ENCODE peak calls at places on chromosomes 13 and 19, in ten cellular contexts. One of them, this sample, is unnamed.

GRCh38 chr13:96629331-96629730 is 364.9 kb downstream of the OXGR1 start:
- DNase-seq in H9: no peak
- DNase-seq in brain microvascular endothelial cell: no peak
- DNase-seq in tibial nerve: no peak
- DNase-seq in dorsolateral prefrontal cortex: no peak
- DNase-seq in psoas muscle: no peak
- DNase-seq in body of pancreas: no peak
- DNase-seq in thoracic aorta: no peak
- DNase-seq in tibial artery: no peak
- DNase-seq in prostate gland: no peak
- DNase-seq in this sample: no peak

GRCh38 chr13:102400619-102401125 is 1.2 kb downstream of the FGF14 start:
- DNase-seq in tibial nerve: no peak
- DNase-seq in body of pancreas: peak; percentile 45
- DNase-seq in dorsolateral prefrontal cortex: peak; percentile 80
- DNase-seq in tibial artery: peak; percentile 66
- DNase-seq in H9: peak; percentile 37
- DNase-seq in thoracic aorta: no peak
- DNase-seq in psoas muscle: peak; percentile 56
- DNase-seq in prostate gland: no peak
- DNase-seq in brain microvascular endothelial cell: no peak
- DNase-seq in this sample: no peak

GRCh38 chr19:6887326-6887725 is at the start of gene ADGRE1:
- DNase-seq in tibial nerve: no peak
- DNase-seq in H9: no peak
- DNase-seq in brain microvascular endothelial cell: no peak
- DNase-seq in tibial artery: no peak
- DNase-seq in prostate gland: no peak
- DNase-seq in dorsolateral prefrontal cortex: no peak
- DNase-seq in thoracic aorta: no peak
- DNase-seq in psoas muscle: no peak
- DNase-seq in body of pancreas: no peak
- DNase-seq in this sample: no peak

GRCh38 chr19:9881720-9882119 is 46.6 kb downstream of the PIN1 start:
- DNase-seq in prostate gland: no peak
- DNase-seq in tibial artery: no peak
- DNase-seq in brain microvascular endothelial cell: no peak
- DNase-seq in dorsolateral prefrontal cortex: peak; percentile 55
- DNase-seq in tibial nerve: no peak
- DNase-seq in thoracic aorta: no peak
- DNase-seq in body of pancreas: no peak
- DNase-seq in H9: no peak
- DNase-seq in psoas muscle: no peak
- DNase-seq in this sample: no peak

GRCh38 chr13:49020940-49021548 is 45.3 kb downstream of the FNDC3A start:
- DNase-seq in psoas muscle: no peak
- DNase-seq in prostate gland: no peak
- DNase-seq in thoracic aorta: no peak
- DNase-seq in tibial nerve: no peak
- DNase-seq in H9: peak; percentile 32
- DNase-seq in dorsolateral prefrontal cortex: no peak
- DNase-seq in body of pancreas: no peak
- DNase-seq in tibial artery: no peak
- DNase-seq in brain microvascular endothelial cell: no peak
- DNase-seq in this sample: no peak

GRCh38 chr13:97021241-97021640 is 27.0 kb upstream of the OXGR1 start:
- DNase-seq in tibial nerve: no peak
- DNase-seq in dorsolateral prefrontal cortex: no peak
- DNase-seq in brain microvascular endothelial cell: no peak
- DNase-seq in prostate gland: no peak
- DNase-seq in body of pancreas: no peak
- DNase-seq in thoracic aorta: no peak
- DNase-seq in H9: no peak
- DNase-seq in tibial artery: no peak
- DNase-seq in psoas muscle: no peak
- DNase-seq in this sample: no peak

GRCh38 chr13:20057214-20057613 is 98.7 kb downstream of the ZMYM2 start:
- DNase-seq in tibial artery: no peak
- DNase-seq in body of pancreas: no peak
- DNase-seq in H9: no peak
- DNase-seq in tibial nerve: no peak
- DNase-seq in prostate gland: no peak
- DNase-seq in brain microvascular endothelial cell: no peak
- DNase-seq in psoas muscle: no peak
- DNase-seq in dorsolateral prefrontal cortex: no peak
- DNase-seq in thoracic aorta: no peak
- DNase-seq in this sample: no peak

GRCh38 chr19:12778020-12778904 is 2.9 kb upstream of the HOOK2 start:
- DNase-seq in psoas muscle: peak; percentile 83
- DNase-seq in H9: peak; percentile 63
- DNase-seq in tibial nerve: peak; percentile 63
- DNase-seq in brain microvascular endothelial cell: peak; percentile 75
- DNase-seq in prostate gland: peak; percentile 79
- DNase-seq in dorsolateral prefrontal cortex: peak; percentile 75
- DNase-seq in tibial artery: peak; percentile 88
- DNase-seq in body of pancreas: peak; percentile 93
- DNase-seq in thoracic aorta: no peak
- DNase-seq in this sample: peak; percentile 40

GRCh38 chr13:89899302-89900103 is 1448.0 kb upstream of the MIR17HG start:
- DNase-seq in thoracic aorta: no peak
- DNase-seq in dorsolateral prefrontal cortex: no peak
- DNase-seq in H9: no peak
- DNase-seq in tibial artery: no peak
- DNase-seq in prostate gland: no peak
- DNase-seq in brain microvascular endothelial cell: no peak
- DNase-seq in psoas muscle: no peak
- DNase-seq in tibial nerve: no peak
- DNase-seq in body of pancreas: no peak
- DNase-seq in this sample: no peak

GRCh38 chr19:50721441-50722137 is 1.6 kb upstream of the CLEC11A start:
- DNase-seq in tibial nerve: no peak
- DNase-seq in body of pancreas: no peak
- DNase-seq in H9: no peak
- DNase-seq in brain microvascular endothelial cell: no peak
- DNase-seq in psoas muscle: no peak
- DNase-seq in thoracic aorta: no peak
- DNase-seq in dorsolateral prefrontal cortex: no peak
- DNase-seq in prostate gland: no peak
- DNase-seq in tibial artery: no peak
- DNase-seq in this sample: no peak

GRCh38 chr19:5041168-5042038 is 72.5 kb downstream of the KDM4B start:
- DNase-seq in tibial artery: no peak
- DNase-seq in brain microvascular endothelial cell: no peak
- DNase-seq in tibial nerve: no peak
- DNase-seq in thoracic aorta: no peak
- DNase-seq in prostate gland: no peak
- DNase-seq in dorsolateral prefrontal cortex: no peak
- DNase-seq in H9: no peak
- DNase-seq in psoas muscle: no peak
- DNase-seq in body of pancreas: no peak
- DNase-seq in this sample: no peak

DNA sequence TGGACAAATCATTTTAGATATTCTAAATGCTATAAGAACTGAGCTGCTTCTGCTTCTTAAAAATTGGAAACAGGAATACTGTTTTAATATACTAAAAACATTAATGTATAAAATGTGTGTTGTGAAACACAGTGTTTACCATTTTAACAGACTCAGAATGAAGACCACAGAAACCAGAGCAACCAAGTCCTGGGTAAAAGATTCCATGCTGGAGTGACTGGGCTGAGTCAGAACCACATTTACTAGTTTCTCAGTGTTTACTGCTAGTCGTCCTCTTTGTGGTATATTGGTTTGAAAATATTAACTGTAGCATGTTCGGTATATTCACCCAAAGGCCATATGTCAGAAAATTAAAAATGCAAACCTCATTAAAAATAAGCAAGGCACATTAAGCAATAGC is 31.9 kb downstream of the ANKRD10 start:
- DNase-seq in psoas muscle: no peak
- DNase-seq in dorsolateral prefrontal cortex: no peak
- DNase-seq in H9: no peak
- DNase-seq in body of pancreas: no peak
- DNase-seq in tibial artery: no peak
- DNase-seq in prostate gland: no peak
- DNase-seq in tibial nerve: no peak
- DNase-seq in brain microvascular endothelial cell: no peak
- DNase-seq in thoracic aorta: no peak
- DNase-seq in this sample: no peak
- H3K27ac ChIP-seq in psoas muscle: no peak overlapping the region
- H3K27ac ChIP-seq in dorsolateral prefrontal cortex: no peak overlapping the region
- H3K27ac ChIP-seq in H9: no peak overlapping the region
- H3K27ac ChIP-seq in body of pancreas: no peak overlapping the region
- H3K27ac ChIP-seq in tibial artery: no peak overlapping the region
- H3K27ac ChIP-seq in prostate gland: no peak overlapping the region
- H3K27ac ChIP-seq in tibial nerve: no peak overlapping the region
- H3K27ac ChIP-seq in brain microvascular endothelial cell: no peak overlapping the region
- H3K27ac ChIP-seq in thoracic aorta: no peak overlapping the region
- H3K27ac ChIP-seq in this sample: no peak overlapping the region

GRCh38 chr19:45576682-45577081 is 7.9 kb downstream of the OPA3 start:
- DNase-seq in dorsolateral prefrontal cortex: no peak
- DNase-seq in tibial nerve: no peak
- DNase-seq in brain microvascular endothelial cell: no peak
- DNase-seq in tibial artery: no peak
- DNase-seq in body of pancreas: no peak
- DNase-seq in thoracic aorta: no peak
- DNase-seq in psoas muscle: no peak
- DNase-seq in prostate gland: no peak
- DNase-seq in H9: no peak
- DNase-seq in this sample: no peak
- H3K27ac ChIP-seq in dorsolateral prefrontal cortex: peak overlapping the region; percentile 32
- H3K27ac ChIP-seq in tibial nerve: no peak overlapping the region
- H3K27ac ChIP-seq in brain microvascular endothelial cell: peak overlapping the region; percentile 74
- H3K27ac ChIP-seq in tibial artery: no peak overlapping the region
- H3K27ac ChIP-seq in body of pancreas: peak overlapping the region; percentile 88
- H3K27ac ChIP-seq in thoracic aorta: no peak overlapping the region
- H3K27ac ChIP-seq in psoas muscle: peak overlapping the region; percentile 74
- H3K27ac ChIP-seq in prostate gland: peak overlapping the region; percentile 18
- H3K27ac ChIP-seq in H9: no peak overlapping the region
- H3K27ac ChIP-seq in this sample: no peak overlapping the region

GRCh38 chr19:35671818-35672217 is 5.5 kb downstream of the UPK1A start:
- DNase-seq in psoas muscle: no peak
- DNase-seq in prostate gland: no peak
- DNase-seq in tibial artery: no peak
- DNase-seq in brain microvascular endothelial cell: no peak
- DNase-seq in H9: no peak
- DNase-seq in thoracic aorta: no peak
- DNase-seq in tibial nerve: no peak
- DNase-seq in dorsolateral prefrontal cortex: no peak
- DNase-seq in body of pancreas: no peak
- DNase-seq in this sample: no peak

GRCh38 chr19:35669974-35670373 is 3.7 kb downstream of the UPK1A start:
- DNase-seq in brain microvascular endothelial cell: no peak
- DNase-seq in dorsolateral prefrontal cortex: no peak
- DNase-seq in psoas muscle: no peak
- DNase-seq in tibial nerve: no peak
- DNase-seq in body of pancreas: no peak
- DNase-seq in tibial artery: no peak
- DNase-seq in H9: no peak
- DNase-seq in prostate gland: no peak
- DNase-seq in thoracic aorta: no peak
- DNase-seq in this sample: no peak

GRCh38 chr19:35670686-35671085 is 4.4 kb downstream of the UPK1A start:
- DNase-seq in tibial nerve: no peak
- DNase-seq in dorsolateral prefrontal cortex: no peak
- DNase-seq in thoracic aorta: no peak
- DNase-seq in brain microvascular endothelial cell: no peak
- DNase-seq in prostate gland: no peak
- DNase-seq in body of pancreas: no peak
- DNase-seq in H9: no peak
- DNase-seq in psoas muscle: no peak
- DNase-seq in tibial artery: no peak
- DNase-seq in this sample: no peak

GRCh38 chr19:35666251-35666913 is at the start of gene UPK1A:
- DNase-seq in thoracic aorta: no peak
- DNase-seq in tibial artery: no peak
- DNase-seq in brain microvascular endothelial cell: no peak
- DNase-seq in dorsolateral prefrontal cortex: no peak
- DNase-seq in body of pancreas: no peak
- DNase-seq in tibial nerve: no peak
- DNase-seq in prostate gland: peak; percentile 63
- DNase-seq in H9: no peak
- DNase-seq in psoas muscle: no peak
- DNase-seq in this sample: no peak

GRCh38 chr19:35669566-35669965 is 3.2 kb downstream of the UPK1A start:
- DNase-seq in brain microvascular endothelial cell: no peak
- DNase-seq in dorsolateral prefrontal cortex: no peak
- DNase-seq in thoracic aorta: no peak
- DNase-seq in prostate gland: no peak
- DNase-seq in psoas muscle: no peak
- DNase-seq in H9: no peak
- DNase-seq in body of pancreas: no peak
- DNase-seq in tibial nerve: no peak
- DNase-seq in tibial artery: no peak
- DNase-seq in this sample: no peak
- H3K27ac ChIP-seq in brain microvascular endothelial cell: no peak overlapping the region
- H3K27ac ChIP-seq in dorsolateral prefrontal cortex: no peak overlapping the region
- H3K27ac ChIP-seq in thoracic aorta: no peak overlapping the region
- H3K27ac ChIP-seq in prostate gland: no peak overlapping the region
- H3K27ac ChIP-seq in psoas muscle: no peak overlapping the region
- H3K27ac ChIP-seq in H9: no peak overlapping the region
- H3K27ac ChIP-seq in body of pancreas: no peak overlapping the region
- H3K27ac ChIP-seq in tibial nerve: no peak overlapping the region
- H3K27ac ChIP-seq in tibial artery: no peak overlapping the region
- H3K27ac ChIP-seq in this sample: no peak overlapping the region

GRCh38 chr13:40984670-40985366 is 34.3 kb downstream of the ELF1 start:
- DNase-seq in prostate gland: no peak
- DNase-seq in dorsolateral prefrontal cortex: no peak
- DNase-seq in tibial artery: no peak
- DNase-seq in thoracic aorta: no peak
- DNase-seq in brain microvascular endothelial cell: no peak
- DNase-seq in tibial nerve: no peak
- DNase-seq in psoas muscle: no peak
- DNase-seq in H9: no peak
- DNase-seq in body of pancreas: no peak
- DNase-seq in this sample: no peak

GRCh38 chr13:40981949-40982348 is 37.2 kb downstream of the ELF1 start:
- DNase-seq in thoracic aorta: no peak
- DNase-seq in dorsolateral prefrontal cortex: no peak
- DNase-seq in brain microvascular endothelial cell: no peak
- DNase-seq in tibial artery: no peak
- DNase-seq in prostate gland: no peak
- DNase-seq in body of pancreas: no peak
- DNase-seq in psoas muscle: no peak
- DNase-seq in tibial nerve: no peak
- DNase-seq in H9: no peak
- DNase-seq in this sample: no peak

GRCh38 chr13:40983725-40984669 is 35.1 kb downstream of the ELF1 start:
- DNase-seq in tibial artery: no peak
- DNase-seq in thoracic aorta: no peak
- DNase-seq in dorsolateral prefrontal cortex: no peak
- DNase-seq in H9: no peak
- DNase-seq in brain microvascular endothelial cell: no peak
- DNase-seq in body of pancreas: no peak
- DNase-seq in psoas muscle: no peak
- DNase-seq in tibial nerve: no peak
- DNase-seq in prostate gland: no peak
- DNase-seq in this sample: no peak

GRCh38 chr13:40982772-40983171 is 36.3 kb downstream of the ELF1 start:
- DNase-seq in tibial artery: no peak
- DNase-seq in dorsolateral prefrontal cortex: no peak
- DNase-seq in H9: no peak
- DNase-seq in tibial nerve: peak; percentile 41
- DNase-seq in body of pancreas: no peak
- DNase-seq in thoracic aorta: no peak
- DNase-seq in prostate gland: peak; percentile 52
- DNase-seq in psoas muscle: no peak
- DNase-seq in brain microvascular endothelial cell: peak; percentile 74
- DNase-seq in this sample: no peak

GRCh38 chr13:40983269-40983668 is 35.8 kb downstream of the ELF1 start:
- DNase-seq in brain microvascular endothelial cell: no peak
- DNase-seq in tibial artery: no peak
- DNase-seq in dorsolateral prefrontal cortex: no peak
- DNase-seq in tibial nerve: no peak
- DNase-seq in prostate gland: no peak
- DNase-seq in body of pancreas: no peak
- DNase-seq in thoracic aorta: no peak
- DNase-seq in psoas muscle: no peak
- DNase-seq in H9: no peak
- DNase-seq in this sample: no peak
- H3K27ac ChIP-seq in brain microvascular endothelial cell: peak overlapping the region; percentile 58
- H3K27ac ChIP-seq in tibial artery: peak overlapping the region; percentile 49
- H3K27ac ChIP-seq in dorsolateral prefrontal cortex: peak overlapping the region; percentile 79
- H3K27ac ChIP-seq in tibial nerve: peak overlapping the region; percentile 85
- H3K27ac ChIP-seq in prostate gland: peak overlapping the region; percentile 63
- H3K27ac ChIP-seq in body of pancreas: peak overlapping the region; percentile 85
- H3K27ac ChIP-seq in thoracic aorta: peak overlapping the region; percentile 50
- H3K27ac ChIP-seq in psoas muscle: peak overlapping the region; percentile 61
- H3K27ac ChIP-seq in H9: no peak overlapping the region
- H3K27ac ChIP-seq in this sample: peak overlapping the region; percentile 71